ENCODE peak calls at places on chromosomes 16 and 17, in eight cellular contexts. P, T, H, E, G, Z, Y and N are unnamed samples.
A peak's percentile ranks its signal among the peaks of the same experiment; 100 is the strongest.

GRCh38 chr16:85475691-85476300 is 137.3 kb upstream of the GSE1 start:
- DNase-seq in P (no peak), T (no peak), H (no peak), E (no peak), G (no peak), Z (no peak), Y (no peak), N (no peak)

GRCh38 chr17:67891481-67892119 is 66.3 kb downstream of the BPTF start:
- DNase-seq in P (peak; percentile 12), T (no peak), H (no peak), E (no peak), G (no peak), Z (no peak), Y (no peak), N (peak; percentile 47)

GRCh38 chr17:80354381-80354780 is 60.6 kb upstream of the ENDOV start:
- DNase-seq in P (no peak), T (no peak), H (no peak), E (no peak), G (no peak), Z (peak; percentile 22), Y (peak; percentile 28), N (no peak)

GRCh38 chr16:51236583-51236982 is 85.5 kb upstream of the SALL1 start:
- DNase-seq in P (no peak), T (no peak), H (no peak), E (no peak), G (no peak), Z (no peak), Y (no peak), N (no peak)

GRCh38 chr16:24816688-24817087 is 29.1 kb upstream of the SLC5A11 start:
- DNase-seq in P (no peak), T (no peak), H (no peak), E (no peak), G (no peak), Z (no peak), Y (no peak), N (no peak)

GRCh38 chr17:48470388-48471034 is 40.5 kb upstream of the SKAP1 start:
- DNase-seq in P (no peak), T (no peak), H (no peak), E (no peak), G (peak; percentile 22), Z (no peak), Y (no peak), N (no peak)

GRCh38 chr16:31708348-31708747 is 165.3 kb upstream of the ZNF267 start:
- DNase-seq in P (no peak), T (no peak), H (no peak), E (no peak), G (no peak), Z (no peak), Y (no peak), N (no peak)

GRCh38 chr17:63477471-63478440 is 895 bp downstream of the ACE start:
- DNase-seq in P (peak; percentile 32), T (no peak), H (no peak), E (no peak), G (no peak), Z (no peak), Y (no peak), N (no peak)

GRCh38 chr17:79874329-79874981 is 35.2 kb upstream of the CBX4 start:
- DNase-seq in P (peak; percentile 59), T (no peak), H (no peak), E (no peak), G (no peak), Z (no peak), Y (no peak), N (no peak)

GRCh38 chr16:28326881-28327610 is 34.7 kb downstream of the SBK1 start:
- DNase-seq in P (peak; percentile 86), T (no peak), H (peak; percentile 27), E (peak; percentile 67), G (no peak), Z (no peak), Y (peak; percentile 86), N (no peak)

GRCh38 chr16:73951541-73951940 is 345.1 kb upstream of the PSMD7 start:
- DNase-seq in P (no peak), T (no peak), H (no peak), E (no peak), G (no peak), Z (no peak), Y (no peak), N (no peak)

GRCh38 chr17:59165933-59166342 is 10.4 kb downstream of the PRR11 start:
- DNase-seq in P (peak; percentile 25), T (peak; percentile 5), H (peak; percentile 17), E (no peak), G (no peak), Z (no peak), Y (peak; percentile 80), N (no peak)

GRCh38 chr17:48307814-48308411 is 122.1 kb downstream of the SKAP1 start:
- DNase-seq in P (peak; percentile 11), T (no peak), H (peak; percentile 10), E (peak; percentile 50), G (peak; percentile 70), Z (no peak), Y (peak; percentile 81), N (no peak)

GRCh38 chr17:15971882-15972281 is 27.0 kb downstream of the ADORA2B start:
- DNase-seq in P (no peak), T (no peak), H (no peak), E (no peak), G (no peak), Z (no peak), Y (no peak), N (no peak)

GRCh38 chr16:19884611-19885455 is at the start of gene GPRC5B:
- DNase-seq in P (peak; percentile 50), T (peak; percentile 35), H (peak; percentile 28), E (peak; percentile 66), G (no peak), Z (peak; percentile 70), Y (peak; percentile 78), N (no peak)

GRCh38 chr17:34299918-34300600 is 14.5 kb downstream of the CCL11 start:
- DNase-seq in P (peak; percentile 40), T (no peak), H (no peak), E (no peak), G (no peak), Z (no peak), Y (no peak), N (peak; percentile 72)

GRCh38 chr16:75304521-75305363 is 53.3 kb upstream of the BCAR1 start:
- DNase-seq in P (peak; percentile 67), T (no peak), H (no peak), E (no peak), G (no peak), Z (peak; percentile 75), Y (no peak), N (peak; percentile 84)

GRCh38 chr17:28117304-28117703 is 74.8 kb downstream of the NLK start:
- DNase-seq in P (no peak), T (no peak), H (no peak), E (no peak), G (no peak), Z (no peak), Y (no peak), N (no peak)

GRCh38 chr16:5466551-5466950 is 369.0 kb upstream of the EEF2KMT start:
- DNase-seq in P (no peak), T (no peak), H (no peak), E (no peak), G (no peak), Z (no peak), Y (no peak), N (no peak)

GRCh38 chr17:21113106-21113690 is 13.6 kb upstream of the DHRS7B start:
- DNase-seq in P (no peak), T (no peak), H (no peak), E (no peak), G (no peak), Z (no peak), Y (no peak), N (no peak)

GRCh38 chr16:27240948-27241531 is 27.5 kb downstream of the NSMCE1 start:
- DNase-seq in P (peak; percentile 75), T (no peak), H (no peak), E (no peak), G (no peak), Z (peak; percentile 60), Y (peak; percentile 47), N (peak; percentile 37)

GRCh38 chr17:71748872-71749271 is 371.9 kb upstream of the SOX9 start:
- DNase-seq in P (no peak), T (no peak), H (no peak), E (no peak), G (no peak), Z (no peak), Y (no peak), N (no peak)

GRCh38 chr16:4660454-4661007 is 32.8 kb upstream of the NUDT16L1 start:
- DNase-seq in P (peak; percentile 59), T (peak; percentile 39), H (no peak), E (no peak), G (no peak), Z (no peak), Y (peak; percentile 85), N (no peak)

GRCh38 chr17:72222971-72223370 is 102.2 kb downstream of the SOX9 start:
- DNase-seq in P (no peak), T (no peak), H (no peak), E (no peak), G (no peak), Z (no peak), Y (no peak), N (no peak)